ENCODE peak calls at places on chromosome 18, in five cellular contexts. One of them, this sample, is unnamed.

GRCh38 chr18:37019157-37019571 is 190.2 kb downstream of the KIAA1328 start:
- DNase-seq in neural progenitor cell: peak; percentile 42
- DNase-seq in small intestine: no peak
- DNase-seq in hepatocyte: peak; percentile 29
- DNase-seq in SK-N-SH: peak; percentile 4
- DNase-seq in this sample: no peak

GRCh38 chr18:9095297-9096012 is 7.0 kb upstream of the NDUFV2 start:
- DNase-seq in SK-N-SH: no peak
- DNase-seq in hepatocyte: peak; percentile 24
- DNase-seq in neural progenitor cell: no peak
- DNase-seq in small intestine: peak; percentile 28
- DNase-seq in this sample: no peak

GRCh38 chr18:46069524-46069923 is 2.5 kb downstream of the PSTPIP2 start:
- DNase-seq in hepatocyte: no peak
- DNase-seq in neural progenitor cell: no peak
- DNase-seq in SK-N-SH: no peak
- DNase-seq in small intestine: no peak
- DNase-seq in this sample: no peak

GRCh38 chr18:28175047-28175929 is 1.6 kb downstream of the CDH2 start:
- DNase-seq in small intestine: no peak
- DNase-seq in hepatocyte: peak; percentile 82
- DNase-seq in SK-N-SH: peak; percentile 71
- DNase-seq in neural progenitor cell: peak; percentile 88
- DNase-seq in this sample: peak; percentile 66

GRCh38 chr18:56888978-56889377 is 237.8 kb downstream of the WDR7 start:
- DNase-seq in SK-N-SH: no peak
- DNase-seq in hepatocyte: no peak
- DNase-seq in small intestine: no peak
- DNase-seq in neural progenitor cell: no peak
- DNase-seq in this sample: no peak

GRCh38 chr18:58208207-58208944 is 164.3 kb downstream of the NEDD4L start:
- DNase-seq in neural progenitor cell: no peak
- DNase-seq in SK-N-SH: no peak
- DNase-seq in small intestine: no peak
- DNase-seq in hepatocyte: no peak
- DNase-seq in this sample: no peak

GRCh38 chr18:74803769-74804168 is 206.1 kb downstream of the ZNF407 start:
- DNase-seq in small intestine: peak; percentile 42
- DNase-seq in hepatocyte: no peak
- DNase-seq in neural progenitor cell: no peak
- DNase-seq in SK-N-SH: no peak
- DNase-seq in this sample: no peak

GRCh38 chr18:45106331-45106774 is 425.7 kb downstream of the SETBP1 start:
- DNase-seq in neural progenitor cell: no peak
- DNase-seq in small intestine: peak; percentile 34
- DNase-seq in hepatocyte: no peak
- DNase-seq in SK-N-SH: no peak
- DNase-seq in this sample: no peak

GRCh38 chr18:49152885-49153284 is 202.1 kb upstream of the SMAD7 start:
- DNase-seq in small intestine: no peak
- DNase-seq in SK-N-SH: no peak
- DNase-seq in hepatocyte: no peak
- DNase-seq in neural progenitor cell: no peak
- DNase-seq in this sample: no peak

GRCh38 chr18:26468931-26469340 is 79.4 kb downstream of the KCTD1 start:
- DNase-seq in neural progenitor cell: peak; percentile 69
- DNase-seq in hepatocyte: peak; percentile 77
- DNase-seq in small intestine: peak; percentile 20
- DNase-seq in SK-N-SH: peak; percentile 65
- DNase-seq in this sample: peak; percentile 77

GRCh38 chr18:34866739-34867138 is 156.6 kb downstream of the DTNA start:
- DNase-seq in small intestine: no peak
- DNase-seq in hepatocyte: peak; percentile 14
- DNase-seq in SK-N-SH: peak; percentile 54
- DNase-seq in neural progenitor cell: peak; percentile 27
- DNase-seq in this sample: peak; percentile 52

DNA sequence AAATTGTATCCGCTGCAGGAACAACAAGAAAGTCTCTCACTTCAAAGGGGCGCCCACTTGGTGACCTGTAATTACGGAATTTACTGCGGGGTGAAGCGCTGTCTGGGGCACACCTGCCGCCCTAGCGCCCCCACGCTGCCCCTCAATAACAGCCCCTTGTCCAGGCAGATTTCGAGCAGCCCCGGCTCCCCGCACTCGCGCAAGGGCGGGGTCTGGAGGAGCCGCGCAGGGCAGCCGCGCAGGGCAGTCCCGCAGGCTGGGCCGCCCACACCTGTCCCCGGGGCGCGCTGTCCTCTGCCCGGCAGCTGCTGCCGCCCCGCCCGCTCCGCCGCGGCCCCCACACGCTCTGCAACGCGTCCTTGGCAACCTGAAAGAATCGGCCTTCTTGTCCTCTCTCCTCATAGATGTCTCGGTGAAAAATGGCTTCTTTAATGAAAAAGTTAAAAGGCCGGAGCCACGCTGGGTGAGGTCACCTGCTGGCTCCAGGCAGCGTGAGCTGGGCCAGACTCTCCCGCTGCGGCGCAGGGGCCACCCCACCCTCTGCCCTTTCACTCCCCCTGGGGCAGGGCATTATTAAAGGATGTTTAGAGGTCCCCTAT is 218.1 kb downstream of the VAPA start:
- DNase-seq in SK-N-SH: peak; percentile 69
- DNase-seq in small intestine: peak; percentile 27
- DNase-seq in hepatocyte: peak; percentile 65
- DNase-seq in neural progenitor cell: peak; percentile 62
- DNase-seq in this sample: peak; percentile 88
- H3K4me3 ChIP-seq in SK-N-SH: no peak overlapping the region
- H3K4me3 ChIP-seq in small intestine: no peak overlapping the region
- H3K4me3 ChIP-seq in hepatocyte: no peak overlapping the region
- H3K4me3 ChIP-seq in neural progenitor cell: peak overlapping the region; percentile 56
- H3K4me3 ChIP-seq in this sample: peak overlapping the region; percentile 36

GRCh38 chr18:199214-199613 is 40.9 kb downstream of the USP14 start:
- DNase-seq in SK-N-SH: no peak
- DNase-seq in neural progenitor cell: no peak
- DNase-seq in hepatocyte: no peak
- DNase-seq in small intestine: no peak
- DNase-seq in this sample: no peak

GRCh38 chr18:195651-196050 is 37.3 kb downstream of the USP14 start:
- DNase-seq in small intestine: no peak
- DNase-seq in SK-N-SH: no peak
- DNase-seq in neural progenitor cell: peak; percentile 21
- DNase-seq in hepatocyte: no peak
- DNase-seq in this sample: no peak

GRCh38 chr18:199768-200167 is 41.4 kb downstream of the USP14 start:
- DNase-seq in small intestine: no peak
- DNase-seq in neural progenitor cell: no peak
- DNase-seq in SK-N-SH: no peak
- DNase-seq in hepatocyte: no peak
- DNase-seq in this sample: no peak
- H3K36me3 ChIP-seq in small intestine: peaks cover 5% of the 10 kb centered on the region
- H3K36me3 ChIP-seq in neural progenitor cell: peaks cover 39% of the 10 kb centered on the region
- H3K36me3 ChIP-seq in SK-N-SH: peaks cover 79% of the 10 kb centered on the region
- H3K36me3 ChIP-seq in hepatocyte: no peaks in the 10 kb centered on the region
- H3K36me3 ChIP-seq in this sample: peaks cover 18% of the 10 kb centered on the region

GRCh38 chr18:62323483-62324354 is 1.4 kb upstream of the TNFRSF11A start:
- DNase-seq in neural progenitor cell: no peak
- DNase-seq in hepatocyte: no peak
- DNase-seq in small intestine: no peak
- DNase-seq in SK-N-SH: no peak
- DNase-seq in this sample: peak; percentile 59
- H3K27me3 ChIP-seq in neural progenitor cell: peaks cover 54% of the 10 kb centered on the region
- H3K27me3 ChIP-seq in hepatocyte: peaks cover 55% of the 10 kb centered on the region
- H3K27me3 ChIP-seq in small intestine: peaks cover 3% of the 10 kb centered on the region
- H3K27me3 ChIP-seq in SK-N-SH: no peaks in the 10 kb centered on the region
- H3K27me3 ChIP-seq in this sample: peaks cover 24% of the 10 kb centered on the region

DNA sequence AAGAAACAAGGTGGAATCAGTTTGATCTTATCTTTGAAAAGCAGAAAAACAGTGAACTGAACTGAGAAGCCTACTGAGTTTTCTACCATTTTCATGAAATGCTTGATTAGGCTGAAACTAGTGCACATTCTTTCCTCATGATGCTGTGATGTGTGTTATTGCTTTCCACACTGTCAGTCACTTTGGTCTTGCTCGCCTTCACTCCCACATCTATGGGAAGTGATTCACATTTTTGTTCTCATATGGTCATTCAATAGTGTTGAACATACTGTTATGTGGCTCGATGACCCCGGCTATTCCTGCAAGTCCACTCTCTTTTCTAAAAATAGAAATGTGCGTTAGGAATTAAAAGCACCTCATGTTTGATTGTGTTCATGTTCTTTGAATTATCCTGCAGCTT is 129.7 kb downstream of the TGIF1 start:
- DNase-seq in small intestine: no peak
- DNase-seq in SK-N-SH: no peak
- DNase-seq in hepatocyte: no peak
- DNase-seq in neural progenitor cell: no peak
- DNase-seq in this sample: no peak
- H3K4me3 ChIP-seq in small intestine: no peak overlapping the region
- H3K4me3 ChIP-seq in SK-N-SH: no peak overlapping the region
- H3K4me3 ChIP-seq in hepatocyte: no peak overlapping the region
- H3K4me3 ChIP-seq in neural progenitor cell: no peak overlapping the region
- H3K4me3 ChIP-seq in this sample: no peak overlapping the region

GRCh38 chr18:70142021-70142420 is 63.5 kb downstream of the RTTN start:
- DNase-seq in hepatocyte: no peak
- DNase-seq in SK-N-SH: no peak
- DNase-seq in small intestine: no peak
- DNase-seq in neural progenitor cell: no peak
- DNase-seq in this sample: no peak
- H3K36me3 ChIP-seq in hepatocyte: no peaks in the 10 kb centered on the region
- H3K36me3 ChIP-seq in SK-N-SH: peaks cover 7% of the 10 kb centered on the region
- H3K36me3 ChIP-seq in small intestine: peaks cover 2% of the 10 kb centered on the region
- H3K36me3 ChIP-seq in neural progenitor cell: no peaks in the 10 kb centered on the region
- H3K36me3 ChIP-seq in this sample: no peaks in the 10 kb centered on the region

This sample was measured in H7.